ENCODE peak calls at places on chromosome 19, in five cellular contexts. Q is PC-3, T is GM13976, I is dorsolateral prefrontal cortex, K is GM10248. B is an unnamed sample.

GRCh38 chr19:38557205-38557799 is 60.5 kb downstream of the MAP4K1 start:
- DNase-seq in Q (peak; percentile 27), T (no peak), I (no peak), K (peak; percentile 65), B (no peak)

GRCh38 chr19:4038057-4038456 is 28.6 kb downstream of the ZBTB7A start:
- DNase-seq in Q (no peak), T (no peak), I (no peak), K (no peak), B (no peak)

GRCh38 chr19:4508698-4509097 is 9.6 kb downstream of the PLIN4 start:
- DNase-seq in Q (no peak), T (no peak), I (no peak), K (no peak), B (no peak)

GRCh38 chr19:40238775-40239174 is 12.3 kb upstream of the CCNP start:
- DNase-seq in Q (no peak), T (no peak), I (no peak), K (no peak), B (no peak)

GRCh38 chr19:50514346-50515167 is 844 bp upstream of the ASPDH start:
- DNase-seq in Q (no peak), T (no peak), I (peak; percentile 93), K (no peak), B (no peak)

GRCh38 chr19:50639121-50640112 is at the start of gene SYT3:
- DNase-seq in Q (peak; percentile 33), T (peak; percentile 68), I (peak; percentile 92), K (peak; percentile 56), B (peak; percentile 85)

GRCh38 chr19:50762554-50762953 is 7.7 kb upstream of the GPR32 start:
- DNase-seq in Q (no peak), T (no peak), I (no peak), K (no peak), B (no peak)

GRCh38 chr19:31054430-31054829 is 294.8 kb downstream of the TSHZ3 start:
- DNase-seq in Q (no peak), T (no peak), I (no peak), K (no peak), B (no peak)

GRCh38 chr19:10553087-10553667 is 9.5 kb downstream of the ATG4D start:
- DNase-seq in Q (no peak), T (no peak), I (no peak), K (no peak), B (peak; percentile 32)

GRCh38 chr19:17953869-17954268 is 13.0 kb upstream of the KCNN1 start:
- DNase-seq in Q (no peak), T (no peak), I (no peak), K (no peak), B (no peak)

GRCh38 chr19:35142531-35143230 is 374 bp upstream of the FXYD7 start:
- DNase-seq in Q (peak; percentile 63), T (peak; percentile 81), I (no peak), K (peak; percentile 70), B (peak; percentile 83)

GRCh38 chr19:49549045-49549444 is 21.2 kb downstream of the RCN3 start:
- DNase-seq in Q (no peak), T (no peak), I (no peak), K (no peak), B (no peak)

GRCh38 chr19:13861714-13862531 is 15.0 kb upstream of the NANOS3 start:
- DNase-seq in Q (peak; percentile 97), T (peak; percentile 94), I (peak; percentile 90), K (peak; percentile 93), B (peak; percentile 91)

GRCh38 chr19:11377237-11377636 is 2.8 kb downstream of the SWSAP1 start:
- DNase-seq in Q (peak; percentile 96), T (peak; percentile 66), I (no peak), K (no peak), B (no peak)

GRCh38 chr19:34904846-34905527 is 21.7 kb upstream of the ZNF30 start:
- DNase-seq in Q (no peak), T (no peak), I (no peak), K (no peak), B (no peak)

GRCh38 chr19:4174895-4175668 is 7.3 kb downstream of the SIRT6 start:
- DNase-seq in Q (no peak), T (no peak), I (no peak), K (no peak), B (no peak)

GRCh38 chr19:3801412-3802096 is 15.4 kb upstream of the MATK start:
- DNase-seq in Q (peak; percentile 10), T (peak; percentile 69), I (peak; percentile 77), K (peak; percentile 57), B (no peak)

GRCh38 chr19:38527466-38528136 is 90.2 kb downstream of the MAP4K1 start:
- DNase-seq in Q (no peak), T (no peak), I (no peak), K (no peak), B (no peak)

GRCh38 chr19:31306006-31306753 is 43.1 kb downstream of the TSHZ3 start:
- DNase-seq in Q (no peak), T (no peak), I (no peak), K (no peak), B (no peak)

GRCh38 chr19:37551123-37551993 is 43.2 kb downstream of the ZNF571 start:
- DNase-seq in Q (no peak), T (peak; percentile 93), I (no peak), K (peak; percentile 91), B (peak; percentile 85)

GRCh38 chr19:37654525-37654832 is 786 bp downstream of the ZFP30 start:
- DNase-seq in Q (peak; percentile 19), T (no peak), I (no peak), K (no peak), B (peak; percentile 57)

GRCh38 chr19:5547881-5548280 is 19.9 kb downstream of the TINCR start:
- DNase-seq in Q (peak; percentile 81), T (peak; percentile 68), I (no peak), K (no peak), B (peak; percentile 59)

GRCh38 chr19:4673216-4673615 is 3.1 kb upstream of the MYDGF start:
- DNase-seq in Q (no peak), T (no peak), I (no peak), K (no peak), B (no peak)

GRCh38 chr19:29217591-29217990 is 4.6 kb upstream of the UQCRFS1 start:
- DNase-seq in Q (no peak), T (no peak), I (no peak), K (no peak), B (no peak)

GRCh38 chr19:48284891-48285290 is 15.0 kb downstream of the ZNF114 start:
- DNase-seq in Q (no peak), T (no peak), I (no peak), K (no peak), B (no peak)

GRCh38 chr19:9406798-9407352 is 28.5 kb downstream of the ZNF266 start:
- DNase-seq in Q (no peak), T (peak; percentile 67), I (peak; percentile 63), K (peak; percentile 63), B (peak; percentile 60)

GRCh38 chr19:48511321-48511731 is 309 bp downstream of the LMTK3 start:
- DNase-seq in Q (no peak), T (peak; percentile 34), I (no peak), K (no peak), B (no peak)

GRCh38 chr19:15438577-15438976 is 11.2 kb downstream of the WIZ start:
- DNase-seq in Q (no peak), T (no peak), I (no peak), K (no peak), B (no peak)

GRCh38 chr19:15436012-15436825 is 13.5 kb downstream of the WIZ start:
- DNase-seq in Q (no peak), T (no peak), I (no peak), K (no peak), B (no peak)

GRCh38 chr19:15436826-15437110 is 13.0 kb downstream of the WIZ start:
- DNase-seq in Q (no peak), T (no peak), I (no peak), K (no peak), B (no peak)

GRCh38 chr19:15438124-15438496 is 11.6 kb downstream of the WIZ start:
- DNase-seq in Q (no peak), T (no peak), I (no peak), K (no peak), B (no peak)

DNA sequence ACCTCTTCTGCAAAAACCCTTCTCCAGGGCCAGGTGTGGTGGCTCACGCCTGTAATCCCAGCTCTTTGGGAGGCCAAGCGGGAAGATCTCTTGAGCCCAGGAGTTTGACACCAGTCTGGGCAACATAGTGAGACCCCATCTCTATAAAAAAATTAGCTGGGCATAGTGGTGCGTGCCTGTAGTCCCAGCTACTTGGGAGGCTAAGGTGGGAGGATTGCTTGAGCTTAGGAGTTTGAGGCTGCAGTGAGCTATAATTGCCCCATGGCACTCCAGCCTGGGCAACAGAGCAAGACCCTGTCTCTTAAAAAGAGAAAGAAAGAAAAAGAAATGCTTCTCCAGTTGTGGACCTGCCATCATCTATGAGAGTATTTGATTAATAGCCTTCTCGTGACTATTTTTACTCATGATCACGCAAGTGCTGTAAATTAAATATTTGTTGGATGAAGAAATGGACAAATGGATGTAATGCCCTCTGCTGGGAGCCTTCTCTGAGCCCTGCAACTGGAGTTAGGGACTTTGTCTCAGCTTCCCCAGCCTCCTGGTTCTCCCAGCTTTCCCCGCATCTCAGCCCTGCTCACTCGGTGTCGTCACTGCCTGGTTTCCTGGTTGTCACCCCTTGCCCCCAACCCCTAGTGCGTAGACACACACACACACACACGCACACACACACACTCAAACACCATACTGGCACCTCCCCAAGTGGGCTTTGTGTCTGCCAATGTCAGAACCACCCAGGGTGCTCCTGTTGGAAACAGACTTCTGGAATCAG is 12.2 kb downstream of the WIZ start:
- DNase-seq in Q (no peak), T (no peak), I (no peak), K (no peak), B (no peak)
- TF ChIP-seq CTCF in Q (peak; percentile 31), T (no peak), I (no peak), K (no peak), B (no peak)

GRCh38 chr19:45773384-45773783 is 4.3 kb upstream of the SIX5 start:
- DNase-seq in Q (no peak), T (no peak), I (no peak), K (no peak), B (no peak)
- TF ChIP-seq CTCF in Q (no peak), T (no peak), I (no peak), K (no peak), B (no peak)

GRCh38 chr19:41377977-41378707 is 1.8 kb downstream of the TMEM91 start:
- DNase-seq in Q (no peak), T (peak; percentile 65), I (no peak), K (peak; percentile 74), B (peak; percentile 71)
- TF ChIP-seq CTCF in Q (no peak), T (peak; percentile 35), I (no peak), K (peak; percentile 30), B (peak; percentile 45)

DNA sequence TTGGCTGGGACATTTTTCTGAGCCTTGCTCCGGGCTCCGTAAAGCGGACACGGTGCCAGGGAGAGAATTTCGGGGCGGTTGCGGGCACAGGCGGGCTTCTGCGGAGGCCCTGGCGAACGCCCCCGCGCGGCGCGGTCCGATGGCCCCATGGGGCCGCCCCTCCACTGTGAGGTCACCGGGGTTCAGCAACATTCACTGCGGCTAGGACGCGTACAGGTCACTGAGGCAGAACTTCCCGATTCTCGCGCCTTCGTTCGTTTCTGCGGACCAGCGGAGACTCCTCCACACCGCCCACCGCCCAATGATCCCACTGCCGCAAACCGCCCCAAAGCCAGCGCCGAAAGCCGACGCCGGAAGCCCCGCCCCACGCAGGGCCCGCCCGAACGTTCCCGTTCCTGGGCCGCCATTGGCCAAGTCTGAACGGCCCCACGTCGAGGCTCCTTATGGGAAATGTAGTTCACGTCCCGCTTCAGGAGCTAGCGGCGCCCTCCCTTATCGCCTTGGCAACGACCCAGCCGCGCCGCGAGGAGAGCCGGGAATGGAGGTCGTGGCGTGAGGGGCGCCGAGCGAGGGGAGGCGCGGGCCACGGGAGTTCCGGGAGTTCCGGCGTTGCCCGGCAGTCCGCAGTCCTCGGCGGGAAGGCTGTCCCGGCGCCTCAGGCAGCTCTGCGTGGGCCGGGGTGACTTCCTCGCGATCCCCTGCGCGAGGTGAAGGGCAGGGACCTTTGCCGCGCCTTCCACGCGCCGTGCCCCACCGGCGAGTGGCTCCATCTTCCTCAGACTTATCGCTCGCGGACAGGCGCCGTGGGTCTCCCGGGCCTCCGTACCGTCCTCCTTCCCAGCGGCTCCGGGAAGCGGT is at the start of gene ZNF584:
- DNase-seq in Q (peak; percentile 96), T (peak; percentile 97), I (peak; percentile 98), K (peak; percentile 97), B (peak; percentile 97)
- TF ChIP-seq CTCF in Q (peak; percentile 53), T (no peak), I (peak; percentile 41), K (peak; percentile 5), B (peak; percentile 21)